ENCODE peak calls at places on chromosomes 11 and 22, in seven cellular contexts. One of them, this sample, is unnamed.

GRCh38 chr11:47272706-47273105 is 2.8 kb downstream of the MADD start:
- DNase-seq in stomach: no peak
- DNase-seq in suprapubic skin: no peak
- DNase-seq in ovary: no peak
- DNase-seq in K562: no peak
- DNase-seq in sigmoid colon: no peak
- DNase-seq in A549: no peak
- DNase-seq in this sample: no peak

GRCh38 chr11:69382131-69383128 is 88.5 kb downstream of the MYEOV start:
- DNase-seq in stomach: peak; percentile 27
- DNase-seq in suprapubic skin: peak; percentile 78
- DNase-seq in ovary: peak; percentile 22
- DNase-seq in K562: peak; percentile 97
- DNase-seq in sigmoid colon: peak; percentile 68
- DNase-seq in A549: no peak
- DNase-seq in this sample: peak; percentile 15

GRCh38 chr22:35841907-35842518 is 124.3 kb downstream of the APOL5 start:
- DNase-seq in stomach: no peak
- DNase-seq in suprapubic skin: no peak
- DNase-seq in ovary: no peak
- DNase-seq in K562: no peak
- DNase-seq in sigmoid colon: no peak
- DNase-seq in A549: no peak
- DNase-seq in this sample: no peak

GRCh38 chr11:47523491-47524199 is 29.3 kb downstream of the CELF1 start:
- DNase-seq in stomach: no peak
- DNase-seq in suprapubic skin: no peak
- DNase-seq in ovary: no peak
- DNase-seq in K562: peak; percentile 75
- DNase-seq in sigmoid colon: no peak
- DNase-seq in A549: peak; percentile 67
- DNase-seq in this sample: peak; percentile 80

GRCh38 chr22:28243539-28243938 is 324.5 kb upstream of the PITPNB start:
- DNase-seq in stomach: no peak
- DNase-seq in suprapubic skin: no peak
- DNase-seq in ovary: no peak
- DNase-seq in K562: no peak
- DNase-seq in sigmoid colon: no peak
- DNase-seq in A549: no peak
- DNase-seq in this sample: no peak

GRCh38 chr22:44807915-44808690 is 55.7 kb downstream of the ARHGAP8 start:
- DNase-seq in stomach: no peak
- DNase-seq in suprapubic skin: no peak
- DNase-seq in ovary: no peak
- DNase-seq in K562: peak; percentile 43
- DNase-seq in sigmoid colon: no peak
- DNase-seq in A549: no peak
- DNase-seq in this sample: no peak

GRCh38 chr11:106276859-106277436 is 199.5 kb downstream of the AASDHPPT start:
- DNase-seq in stomach: no peak
- DNase-seq in suprapubic skin: no peak
- DNase-seq in ovary: no peak
- DNase-seq in K562: no peak
- DNase-seq in sigmoid colon: no peak
- DNase-seq in A549: no peak
- DNase-seq in this sample: no peak

GRCh38 chr22:27461470-27461869 is 340.1 kb downstream of the MN1 start:
- DNase-seq in stomach: no peak
- DNase-seq in suprapubic skin: no peak
- DNase-seq in ovary: no peak
- DNase-seq in K562: no peak
- DNase-seq in sigmoid colon: no peak
- DNase-seq in A549: peak; percentile 40
- DNase-seq in this sample: no peak

GRCh38 chr11:121790435-121790834 is 325.6 kb downstream of the BLID start:
- DNase-seq in stomach: no peak
- DNase-seq in suprapubic skin: no peak
- DNase-seq in ovary: no peak
- DNase-seq in K562: no peak
- DNase-seq in sigmoid colon: no peak
- DNase-seq in A549: no peak
- DNase-seq in this sample: no peak

GRCh38 chr11:45921561-45922424 is 663 bp upstream of the LARGE2 start:
- DNase-seq in stomach: peak; percentile 89
- DNase-seq in suprapubic skin: no peak
- DNase-seq in ovary: no peak
- DNase-seq in K562: no peak
- DNase-seq in sigmoid colon: peak; percentile 63
- DNase-seq in A549: no peak
- DNase-seq in this sample: no peak

GRCh38 chr11:125443767-125444311 is 52.2 kb downstream of the FEZ1 start:
- DNase-seq in stomach: no peak
- DNase-seq in suprapubic skin: peak; percentile 4
- DNase-seq in ovary: no peak
- DNase-seq in K562: no peak
- DNase-seq in sigmoid colon: peak; percentile 28
- DNase-seq in A549: no peak
- DNase-seq in this sample: no peak

GRCh38 chr11:128800871-128801417 is 66.2 kb downstream of the KCNJ1 start:
- DNase-seq in stomach: no peak
- DNase-seq in suprapubic skin: no peak
- DNase-seq in ovary: no peak
- DNase-seq in K562: no peak
- DNase-seq in sigmoid colon: no peak
- DNase-seq in A549: no peak
- DNase-seq in this sample: no peak

GRCh38 chr11:125242141-125242780 is 77.7 kb downstream of the PKNOX2 start:
- DNase-seq in stomach: no peak
- DNase-seq in suprapubic skin: no peak
- DNase-seq in ovary: no peak
- DNase-seq in K562: no peak
- DNase-seq in sigmoid colon: no peak
- DNase-seq in A549: no peak
- DNase-seq in this sample: no peak

GRCh38 chr11:93025558-93026255 is 56.3 kb downstream of the MTNR1B start:
- DNase-seq in stomach: no peak
- DNase-seq in suprapubic skin: no peak
- DNase-seq in ovary: no peak
- DNase-seq in K562: no peak
- DNase-seq in sigmoid colon: no peak
- DNase-seq in A549: no peak
- DNase-seq in this sample: no peak

GRCh38 chr11:32087602-32088001 is 3.3 kb upstream of the RCN1 start:
- DNase-seq in stomach: no peak
- DNase-seq in suprapubic skin: no peak
- DNase-seq in ovary: no peak
- DNase-seq in K562: no peak
- DNase-seq in sigmoid colon: no peak
- DNase-seq in A549: no peak
- DNase-seq in this sample: no peak

GRCh38 chr11:74006743-74007304 is 2.1 kb downstream of the UCP3 start:
- DNase-seq in stomach: no peak
- DNase-seq in suprapubic skin: no peak
- DNase-seq in ovary: no peak
- DNase-seq in K562: no peak
- DNase-seq in sigmoid colon: peak; percentile 29
- DNase-seq in A549: no peak
- DNase-seq in this sample: no peak

GRCh38 chr11:113114452-113115027 is 153.3 kb downstream of the NCAM1 start:
- DNase-seq in stomach: peak; percentile 80
- DNase-seq in suprapubic skin: no peak
- DNase-seq in ovary: peak; percentile 49
- DNase-seq in K562: peak; percentile 9
- DNase-seq in sigmoid colon: peak; percentile 71
- DNase-seq in A549: no peak
- DNase-seq in this sample: no peak

GRCh38 chr22:44182591-44183588 is 2.2 kb downstream of the PARVG start:
- DNase-seq in stomach: peak; percentile 57
- DNase-seq in suprapubic skin: no peak
- DNase-seq in ovary: no peak
- DNase-seq in K562: no peak
- DNase-seq in sigmoid colon: peak; percentile 78
- DNase-seq in A549: no peak
- DNase-seq in this sample: peak; percentile 34

GRCh38 chr11:44943696-44944095 is 7.0 kb downstream of the TP53I11 start:
- DNase-seq in stomach: no peak
- DNase-seq in suprapubic skin: no peak
- DNase-seq in ovary: no peak
- DNase-seq in K562: no peak
- DNase-seq in sigmoid colon: no peak
- DNase-seq in A549: no peak
- DNase-seq in this sample: no peak

GRCh38 chr11:126755494-126755893 is 245.1 kb downstream of the KIRREL3 start:
- DNase-seq in stomach: no peak
- DNase-seq in suprapubic skin: no peak
- DNase-seq in ovary: no peak
- DNase-seq in K562: no peak
- DNase-seq in sigmoid colon: no peak
- DNase-seq in A549: no peak
- DNase-seq in this sample: no peak

DNA sequence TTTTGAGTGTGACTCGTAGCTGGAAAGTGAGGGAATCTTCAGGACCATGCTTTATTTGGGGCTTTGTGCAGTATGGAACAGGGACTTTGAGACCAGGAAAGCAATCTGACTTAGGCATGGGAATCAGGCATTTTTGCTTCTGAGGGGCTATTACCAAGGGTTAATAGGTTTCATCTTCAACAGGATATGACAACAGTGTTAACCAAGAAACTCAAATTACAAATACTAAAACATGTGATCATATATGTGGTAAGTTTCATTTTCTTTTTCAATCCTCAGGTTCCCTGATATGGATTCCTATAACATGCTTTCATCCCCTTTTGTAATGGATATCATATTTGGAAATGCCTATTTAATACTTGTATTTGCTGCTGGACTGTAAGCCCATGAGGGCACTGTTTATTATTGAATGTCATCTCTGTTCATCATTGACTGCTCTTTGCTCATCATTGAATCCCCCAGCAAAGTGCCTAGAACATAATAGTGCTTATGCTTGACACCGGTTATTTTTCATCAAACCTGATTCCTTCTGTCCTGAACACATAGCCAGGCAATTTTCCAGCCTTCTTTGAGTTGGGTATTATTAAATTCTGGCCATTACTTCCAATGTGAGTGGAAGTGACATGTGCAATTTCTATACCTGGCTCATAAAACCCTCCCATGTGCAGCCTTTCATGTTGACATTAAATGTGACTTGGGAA is 11.0 kb downstream of the OR51E1 start:
- DNase-seq in stomach: no peak
- DNase-seq in suprapubic skin: no peak
- DNase-seq in ovary: no peak
- DNase-seq in K562: no peak
- DNase-seq in sigmoid colon: no peak
- DNase-seq in A549: no peak
- DNase-seq in this sample: no peak
- TF ChIP-seq EP300 in stomach: no peak
- TF ChIP-seq EP300 in suprapubic skin: no peak
- TF ChIP-seq EP300 in ovary: no peak
- TF ChIP-seq EP300 in K562: no peak
- TF ChIP-seq EP300 in sigmoid colon: no peak
- TF ChIP-seq EP300 in A549: no peak
- TF ChIP-seq EP300 in this sample: no peak

DNA sequence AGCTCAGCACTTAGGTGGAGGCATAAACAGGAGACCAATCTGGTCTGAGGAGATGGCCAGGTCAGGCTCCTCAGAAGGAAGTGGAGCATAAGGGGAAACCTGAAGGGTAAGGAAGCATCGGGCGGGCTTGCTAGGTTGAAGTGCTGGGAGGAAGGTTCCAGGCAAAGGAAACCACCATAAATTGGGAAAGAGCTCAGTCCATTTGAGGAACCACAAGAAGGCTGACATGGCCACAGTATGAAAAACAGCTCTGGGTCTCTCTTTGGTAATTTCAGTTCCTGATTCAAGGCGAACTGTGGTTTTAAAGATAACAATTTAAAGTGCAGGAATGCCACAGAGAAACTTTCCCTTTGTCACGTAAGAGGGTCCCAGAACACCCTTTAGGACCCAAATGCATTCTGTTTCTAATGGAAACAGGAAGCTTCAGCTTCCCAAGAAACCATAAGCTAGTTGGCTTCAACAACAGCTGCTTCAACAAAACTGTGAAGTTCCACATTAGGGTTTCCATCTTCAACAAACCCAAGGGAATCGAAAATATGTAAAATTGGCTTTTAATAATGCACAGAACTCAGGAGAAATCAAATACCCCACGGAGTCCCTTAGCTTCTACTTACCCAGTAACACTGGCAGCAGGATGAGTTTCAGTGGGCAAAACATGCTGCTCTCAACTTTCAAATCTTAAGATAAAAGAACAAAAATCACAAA is 10.4 kb downstream of the JAML start:
- DNase-seq in stomach: no peak
- DNase-seq in suprapubic skin: no peak
- DNase-seq in ovary: no peak
- DNase-seq in K562: no peak
- DNase-seq in sigmoid colon: no peak
- DNase-seq in A549: no peak
- DNase-seq in this sample: no peak
- TF ChIP-seq EP300 in stomach: no peak
- TF ChIP-seq EP300 in suprapubic skin: no peak
- TF ChIP-seq EP300 in ovary: no peak
- TF ChIP-seq EP300 in K562: no peak
- TF ChIP-seq EP300 in sigmoid colon: no peak
- TF ChIP-seq EP300 in A549: no peak
- TF ChIP-seq EP300 in this sample: no peak

GRCh38 chr11:120563698-120564572 is 52.4 kb downstream of the GRIK4 start:
- DNase-seq in stomach: no peak
- DNase-seq in suprapubic skin: no peak
- DNase-seq in ovary: peak; percentile 81
- DNase-seq in K562: no peak
- DNase-seq in sigmoid colon: no peak
- DNase-seq in A549: no peak
- DNase-seq in this sample: peak; percentile 50
- TF ChIP-seq EP300 in stomach: no peak
- TF ChIP-seq EP300 in suprapubic skin: no peak
- TF ChIP-seq EP300 in ovary: no peak
- TF ChIP-seq EP300 in K562: no peak
- TF ChIP-seq EP300 in sigmoid colon: no peak
- TF ChIP-seq EP300 in A549: no peak
- TF ChIP-seq EP300 in this sample: peak; percentile 19

GRCh38 chr22:41905411-41906202 is 9.3 kb downstream of the SHISA8 start:
- DNase-seq in stomach: no peak
- DNase-seq in suprapubic skin: no peak
- DNase-seq in ovary: no peak
- DNase-seq in K562: no peak
- DNase-seq in sigmoid colon: no peak
- DNase-seq in A549: no peak
- DNase-seq in this sample: no peak

GRCh38 chr22:41902016-41902415 is 12.9 kb downstream of the SHISA8 start:
- DNase-seq in stomach: no peak
- DNase-seq in suprapubic skin: no peak
- DNase-seq in ovary: no peak
- DNase-seq in K562: no peak
- DNase-seq in sigmoid colon: no peak
- DNase-seq in A549: no peak
- DNase-seq in this sample: no peak

GRCh38 chr22:41904450-41905410 is 10.1 kb downstream of the SHISA8 start:
- DNase-seq in stomach: no peak
- DNase-seq in suprapubic skin: no peak
- DNase-seq in ovary: no peak
- DNase-seq in K562: no peak
- DNase-seq in sigmoid colon: no peak
- DNase-seq in A549: no peak
- DNase-seq in this sample: no peak

GRCh38 chr22:41900652-41901312 is 14.1 kb downstream of the SHISA8 start:
- DNase-seq in stomach: no peak
- DNase-seq in suprapubic skin: no peak
- DNase-seq in ovary: no peak
- DNase-seq in K562: no peak
- DNase-seq in sigmoid colon: no peak
- DNase-seq in A549: no peak
- DNase-seq in this sample: no peak

GRCh38 chr22:41902932-41903421 is 11.9 kb downstream of the SHISA8 start:
- DNase-seq in stomach: peak; percentile 96
- DNase-seq in suprapubic skin: no peak
- DNase-seq in ovary: peak; percentile 46
- DNase-seq in K562: no peak
- DNase-seq in sigmoid colon: no peak
- DNase-seq in A549: no peak
- DNase-seq in this sample: no peak
- TF ChIP-seq EP300 in stomach: no peak
- TF ChIP-seq EP300 in suprapubic skin: no peak
- TF ChIP-seq EP300 in ovary: no peak
- TF ChIP-seq EP300 in K562: no peak
- TF ChIP-seq EP300 in sigmoid colon: no peak
- TF ChIP-seq EP300 in A549: no peak
- TF ChIP-seq EP300 in this sample: no peak